ENCODE peak calls at places on chromosomes 5 and 9, in eight cellular contexts. One of them, this sample, is unnamed.
A peak's percentile ranks its signal among the peaks of the same experiment; 100 is the strongest.

GRCh38 chr9:135671591-135672041 is 8.5 kb downstream of the LCN9 start:
- DNase-seq in ovary: no peak
- DNase-seq in activated CD8-positive, alpha-beta memory T cell treated with anti-CD3 and anti-CD28 coated beads for 4 hours: no peak
- DNase-seq in NCI-H2081: no peak
- DNase-seq in putamen: no peak
- DNase-seq in activated CD4-positive, alpha-beta T cell treated with anti-CD3 and anti-CD28 coated beads, Interleukin-2, amount 50 U/mL, for 1 hour: no peak
- DNase-seq in pancreas: no peak
- DNase-seq in naive thymus-derived CD8-positive, alpha-beta T cell: no peak
- DNase-seq in this sample: no peak

GRCh38 chr5:122515709-122516431 is 203.8 kb downstream of the SNCAIP start:
- DNase-seq in putamen: peak; percentile 3
- DNase-seq in pancreas: no peak
- DNase-seq in activated CD4-positive, alpha-beta T cell treated with anti-CD3 and anti-CD28 coated beads, Interleukin-2, amount 50 U/mL, for 1 hour: no peak
- DNase-seq in ovary: peak; percentile 50
- DNase-seq in activated CD8-positive, alpha-beta memory T cell treated with anti-CD3 and anti-CD28 coated beads for 4 hours: no peak
- DNase-seq in NCI-H2081: peak; percentile 54
- DNase-seq in naive thymus-derived CD8-positive, alpha-beta T cell: no peak
- DNase-seq in this sample: peak; percentile 4

GRCh38 chr9:36150529-36151305 is 14.2 kb downstream of the GLIPR2 start:
- DNase-seq in putamen: no peak
- DNase-seq in ovary: peak; percentile 33
- DNase-seq in naive thymus-derived CD8-positive, alpha-beta T cell: no peak
- DNase-seq in NCI-H2081: no peak
- DNase-seq in activated CD8-positive, alpha-beta memory T cell treated with anti-CD3 and anti-CD28 coated beads for 4 hours: no peak
- DNase-seq in pancreas: no peak
- DNase-seq in activated CD4-positive, alpha-beta T cell treated with anti-CD3 and anti-CD28 coated beads, Interleukin-2, amount 50 U/mL, for 1 hour: no peak
- DNase-seq in this sample: no peak

GRCh38 chr5:62606878-62607277 is 28.3 kb downstream of the LRRC70 start:
- DNase-seq in naive thymus-derived CD8-positive, alpha-beta T cell: no peak
- DNase-seq in NCI-H2081: no peak
- DNase-seq in pancreas: no peak
- DNase-seq in ovary: no peak
- DNase-seq in activated CD4-positive, alpha-beta T cell treated with anti-CD3 and anti-CD28 coated beads, Interleukin-2, amount 50 U/mL, for 1 hour: no peak
- DNase-seq in activated CD8-positive, alpha-beta memory T cell treated with anti-CD3 and anti-CD28 coated beads for 4 hours: no peak
- DNase-seq in putamen: no peak
- DNase-seq in this sample: no peak

GRCh38 chr9:125993423-125993935 is 246.3 kb downstream of the PBX3 start:
- DNase-seq in activated CD4-positive, alpha-beta T cell treated with anti-CD3 and anti-CD28 coated beads, Interleukin-2, amount 50 U/mL, for 1 hour: no peak
- DNase-seq in activated CD8-positive, alpha-beta memory T cell treated with anti-CD3 and anti-CD28 coated beads for 4 hours: no peak
- DNase-seq in NCI-H2081: no peak
- DNase-seq in naive thymus-derived CD8-positive, alpha-beta T cell: no peak
- DNase-seq in ovary: no peak
- DNase-seq in pancreas: peak; percentile 25
- DNase-seq in putamen: no peak
- DNase-seq in this sample: no peak

GRCh38 chr9:123834218-123834906 is 95.6 kb downstream of the DENND1A start:
- DNase-seq in NCI-H2081: peak; percentile 5
- DNase-seq in activated CD4-positive, alpha-beta T cell treated with anti-CD3 and anti-CD28 coated beads, Interleukin-2, amount 50 U/mL, for 1 hour: no peak
- DNase-seq in naive thymus-derived CD8-positive, alpha-beta T cell: no peak
- DNase-seq in ovary: no peak
- DNase-seq in putamen: no peak
- DNase-seq in pancreas: no peak
- DNase-seq in activated CD8-positive, alpha-beta memory T cell treated with anti-CD3 and anti-CD28 coated beads for 4 hours: no peak
- DNase-seq in this sample: no peak

GRCh38 chr9:113622600-113623400 is 159.3 kb downstream of the RGS3 start:
- DNase-seq in ovary: no peak
- DNase-seq in activated CD4-positive, alpha-beta T cell treated with anti-CD3 and anti-CD28 coated beads, Interleukin-2, amount 50 U/mL, for 1 hour: no peak
- DNase-seq in putamen: no peak
- DNase-seq in pancreas: peak; percentile 62
- DNase-seq in activated CD8-positive, alpha-beta memory T cell treated with anti-CD3 and anti-CD28 coated beads for 4 hours: no peak
- DNase-seq in NCI-H2081: peak; percentile 29
- DNase-seq in naive thymus-derived CD8-positive, alpha-beta T cell: no peak
- DNase-seq in this sample: no peak

GRCh38 chr5:179119415-179120170 is 59.4 kb downstream of the ZNF354C start:
- DNase-seq in activated CD8-positive, alpha-beta memory T cell treated with anti-CD3 and anti-CD28 coated beads for 4 hours: no peak
- DNase-seq in ovary: no peak
- DNase-seq in putamen: no peak
- DNase-seq in naive thymus-derived CD8-positive, alpha-beta T cell: no peak
- DNase-seq in activated CD4-positive, alpha-beta T cell treated with anti-CD3 and anti-CD28 coated beads, Interleukin-2, amount 50 U/mL, for 1 hour: no peak
- DNase-seq in NCI-H2081: no peak
- DNase-seq in pancreas: no peak
- DNase-seq in this sample: no peak

GRCh38 chr9:92538541-92538940 is 2.8 kb upstream of the ECM2 start:
- DNase-seq in NCI-H2081: no peak
- DNase-seq in activated CD4-positive, alpha-beta T cell treated with anti-CD3 and anti-CD28 coated beads, Interleukin-2, amount 50 U/mL, for 1 hour: no peak
- DNase-seq in activated CD8-positive, alpha-beta memory T cell treated with anti-CD3 and anti-CD28 coated beads for 4 hours: no peak
- DNase-seq in ovary: no peak
- DNase-seq in putamen: no peak
- DNase-seq in naive thymus-derived CD8-positive, alpha-beta T cell: no peak
- DNase-seq in pancreas: no peak
- DNase-seq in this sample: no peak

GRCh38 chr5:81631124-81631523 is 119.8 kb downstream of the SSBP2 start:
- DNase-seq in pancreas: no peak
- DNase-seq in putamen: no peak
- DNase-seq in naive thymus-derived CD8-positive, alpha-beta T cell: peak; percentile 3
- DNase-seq in ovary: no peak
- DNase-seq in NCI-H2081: no peak
- DNase-seq in activated CD4-positive, alpha-beta T cell treated with anti-CD3 and anti-CD28 coated beads, Interleukin-2, amount 50 U/mL, for 1 hour: peak; percentile 6
- DNase-seq in activated CD8-positive, alpha-beta memory T cell treated with anti-CD3 and anti-CD28 coated beads for 4 hours: no peak
- DNase-seq in this sample: peak; percentile 68

GRCh38 chr9:68552700-68553099 is 12.0 kb upstream of the TMEM252 start:
- DNase-seq in pancreas: no peak
- DNase-seq in activated CD4-positive, alpha-beta T cell treated with anti-CD3 and anti-CD28 coated beads, Interleukin-2, amount 50 U/mL, for 1 hour: no peak
- DNase-seq in ovary: no peak
- DNase-seq in naive thymus-derived CD8-positive, alpha-beta T cell: no peak
- DNase-seq in NCI-H2081: no peak
- DNase-seq in putamen: no peak
- DNase-seq in activated CD8-positive, alpha-beta memory T cell treated with anti-CD3 and anti-CD28 coated beads for 4 hours: no peak
- DNase-seq in this sample: no peak

GRCh38 chr5:6401410-6401809 is 23.1 kb upstream of the MED10 start:
- DNase-seq in ovary: no peak
- DNase-seq in putamen: no peak
- DNase-seq in pancreas: no peak
- DNase-seq in activated CD8-positive, alpha-beta memory T cell treated with anti-CD3 and anti-CD28 coated beads for 4 hours: no peak
- DNase-seq in naive thymus-derived CD8-positive, alpha-beta T cell: no peak
- DNase-seq in activated CD4-positive, alpha-beta T cell treated with anti-CD3 and anti-CD28 coated beads, Interleukin-2, amount 50 U/mL, for 1 hour: no peak
- DNase-seq in NCI-H2081: peak; percentile 40
- DNase-seq in this sample: no peak

GRCh38 chr5:151288180-151288579 is 15.4 kb downstream of the SLC36A3 start:
- DNase-seq in ovary: no peak
- DNase-seq in naive thymus-derived CD8-positive, alpha-beta T cell: no peak
- DNase-seq in putamen: no peak
- DNase-seq in NCI-H2081: peak; percentile 44
- DNase-seq in activated CD4-positive, alpha-beta T cell treated with anti-CD3 and anti-CD28 coated beads, Interleukin-2, amount 50 U/mL, for 1 hour: no peak
- DNase-seq in activated CD8-positive, alpha-beta memory T cell treated with anti-CD3 and anti-CD28 coated beads for 4 hours: no peak
- DNase-seq in pancreas: no peak
- DNase-seq in this sample: no peak

GRCh38 chr9:127783111-127783621 is 2.7 kb upstream of the CDK9 start:
- DNase-seq in putamen: no peak
- DNase-seq in NCI-H2081: no peak
- DNase-seq in activated CD8-positive, alpha-beta memory T cell treated with anti-CD3 and anti-CD28 coated beads for 4 hours: peak; percentile 60
- DNase-seq in ovary: no peak
- DNase-seq in activated CD4-positive, alpha-beta T cell treated with anti-CD3 and anti-CD28 coated beads, Interleukin-2, amount 50 U/mL, for 1 hour: peak; percentile 61
- DNase-seq in naive thymus-derived CD8-positive, alpha-beta T cell: peak; percentile 61
- DNase-seq in pancreas: no peak
- DNase-seq in this sample: peak; percentile 91

GRCh38 chr5:60959156-60959555 is 14.2 kb downstream of the NDUFAF2 start:
- DNase-seq in activated CD4-positive, alpha-beta T cell treated with anti-CD3 and anti-CD28 coated beads, Interleukin-2, amount 50 U/mL, for 1 hour: no peak
- DNase-seq in NCI-H2081: no peak
- DNase-seq in activated CD8-positive, alpha-beta memory T cell treated with anti-CD3 and anti-CD28 coated beads for 4 hours: no peak
- DNase-seq in pancreas: no peak
- DNase-seq in putamen: no peak
- DNase-seq in naive thymus-derived CD8-positive, alpha-beta T cell: no peak
- DNase-seq in ovary: no peak
- DNase-seq in this sample: peak; percentile 32

GRCh38 chr9:33452828-33453271 is 5.5 kb upstream of the AQP3 start:
- DNase-seq in ovary: no peak
- DNase-seq in activated CD4-positive, alpha-beta T cell treated with anti-CD3 and anti-CD28 coated beads, Interleukin-2, amount 50 U/mL, for 1 hour: peak; percentile 41
- DNase-seq in NCI-H2081: peak; percentile 48
- DNase-seq in naive thymus-derived CD8-positive, alpha-beta T cell: peak; percentile 21
- DNase-seq in putamen: no peak
- DNase-seq in activated CD8-positive, alpha-beta memory T cell treated with anti-CD3 and anti-CD28 coated beads for 4 hours: no peak
- DNase-seq in pancreas: peak; percentile 75
- DNase-seq in this sample: peak; percentile 21

GRCh38 chr5:60229786-60230185 is 336.3 kb upstream of the PDE4D start:
- DNase-seq in naive thymus-derived CD8-positive, alpha-beta T cell: no peak
- DNase-seq in ovary: no peak
- DNase-seq in activated CD8-positive, alpha-beta memory T cell treated with anti-CD3 and anti-CD28 coated beads for 4 hours: no peak
- DNase-seq in activated CD4-positive, alpha-beta T cell treated with anti-CD3 and anti-CD28 coated beads, Interleukin-2, amount 50 U/mL, for 1 hour: no peak
- DNase-seq in NCI-H2081: no peak
- DNase-seq in pancreas: no peak
- DNase-seq in putamen: no peak
- DNase-seq in this sample: no peak

GRCh38 chr5:157745041-157745456 is 1.5 kb downstream of the LSM11 start:
- DNase-seq in pancreas: no peak
- DNase-seq in activated CD8-positive, alpha-beta memory T cell treated with anti-CD3 and anti-CD28 coated beads for 4 hours: no peak
- DNase-seq in putamen: no peak
- DNase-seq in NCI-H2081: no peak
- DNase-seq in activated CD4-positive, alpha-beta T cell treated with anti-CD3 and anti-CD28 coated beads, Interleukin-2, amount 50 U/mL, for 1 hour: no peak
- DNase-seq in naive thymus-derived CD8-positive, alpha-beta T cell: no peak
- DNase-seq in ovary: no peak
- DNase-seq in this sample: no peak

GRCh38 chr5:79956173-79956670 is 34.8 kb downstream of the MTX3 start:
- DNase-seq in pancreas: no peak
- DNase-seq in NCI-H2081: no peak
- DNase-seq in ovary: no peak
- DNase-seq in activated CD8-positive, alpha-beta memory T cell treated with anti-CD3 and anti-CD28 coated beads for 4 hours: no peak
- DNase-seq in naive thymus-derived CD8-positive, alpha-beta T cell: no peak
- DNase-seq in putamen: no peak
- DNase-seq in activated CD4-positive, alpha-beta T cell treated with anti-CD3 and anti-CD28 coated beads, Interleukin-2, amount 50 U/mL, for 1 hour: no peak
- DNase-seq in this sample: no peak

GRCh38 chr9:131815971-131816873 is 76.3 kb upstream of the RAPGEF1 start:
- DNase-seq in NCI-H2081: peak; percentile 22
- DNase-seq in ovary: no peak
- DNase-seq in pancreas: no peak
- DNase-seq in naive thymus-derived CD8-positive, alpha-beta T cell: no peak
- DNase-seq in activated CD8-positive, alpha-beta memory T cell treated with anti-CD3 and anti-CD28 coated beads for 4 hours: no peak
- DNase-seq in putamen: peak; percentile 11
- DNase-seq in activated CD4-positive, alpha-beta T cell treated with anti-CD3 and anti-CD28 coated beads, Interleukin-2, amount 50 U/mL, for 1 hour: no peak
- DNase-seq in this sample: no peak

GRCh38 chr5:131194725-131195124 is 24.0 kb downstream of the LYRM7 start:
- DNase-seq in ovary: no peak
- DNase-seq in NCI-H2081: no peak
- DNase-seq in activated CD4-positive, alpha-beta T cell treated with anti-CD3 and anti-CD28 coated beads, Interleukin-2, amount 50 U/mL, for 1 hour: no peak
- DNase-seq in naive thymus-derived CD8-positive, alpha-beta T cell: no peak
- DNase-seq in putamen: no peak
- DNase-seq in pancreas: no peak
- DNase-seq in activated CD8-positive, alpha-beta memory T cell treated with anti-CD3 and anti-CD28 coated beads for 4 hours: no peak
- DNase-seq in this sample: no peak

GRCh38 chr5:169641253-169641652 is 4.2 kb downstream of the DOCK2 start:
- DNase-seq in NCI-H2081: no peak
- DNase-seq in activated CD4-positive, alpha-beta T cell treated with anti-CD3 and anti-CD28 coated beads, Interleukin-2, amount 50 U/mL, for 1 hour: no peak
- DNase-seq in activated CD8-positive, alpha-beta memory T cell treated with anti-CD3 and anti-CD28 coated beads for 4 hours: no peak
- DNase-seq in naive thymus-derived CD8-positive, alpha-beta T cell: no peak
- DNase-seq in pancreas: no peak
- DNase-seq in putamen: no peak
- DNase-seq in ovary: no peak
- DNase-seq in this sample: no peak

GRCh38 chr9:131886839-131887238 is 147.0 kb upstream of the RAPGEF1 start:
- DNase-seq in putamen: no peak
- DNase-seq in ovary: no peak
- DNase-seq in pancreas: no peak
- DNase-seq in activated CD8-positive, alpha-beta memory T cell treated with anti-CD3 and anti-CD28 coated beads for 4 hours: no peak
- DNase-seq in activated CD4-positive, alpha-beta T cell treated with anti-CD3 and anti-CD28 coated beads, Interleukin-2, amount 50 U/mL, for 1 hour: no peak
- DNase-seq in naive thymus-derived CD8-positive, alpha-beta T cell: no peak
- DNase-seq in NCI-H2081: no peak
- DNase-seq in this sample: no peak

GRCh38 chr5:135456238-135457099 is 4.3 kb upstream of the TIFAB start:
- DNase-seq in NCI-H2081: no peak
- DNase-seq in activated CD4-positive, alpha-beta T cell treated with anti-CD3 and anti-CD28 coated beads, Interleukin-2, amount 50 U/mL, for 1 hour: no peak
- DNase-seq in putamen: peak; percentile 42
- DNase-seq in ovary: no peak
- DNase-seq in activated CD8-positive, alpha-beta memory T cell treated with anti-CD3 and anti-CD28 coated beads for 4 hours: no peak
- DNase-seq in pancreas: peak; percentile 27
- DNase-seq in naive thymus-derived CD8-positive, alpha-beta T cell: no peak
- DNase-seq in this sample: no peak

This sample was measured in CD4-positive, CD25-positive, alpha-beta regulatory T cell.